ENCODE peak calls at places on chromosomes 1 and 21, in eight cellular contexts. L is neural progenitor cell; H is NCI-H345; A is fibroblast of the conjunctiva; R is stimulated activated CD4-positive, alpha-beta T cell treated with anti-CD3 and anti-CD28 coated beads, Interleukin-4, amount 100 ng/mL, for 1 hour; K is T follicular helper cell; Z is sciatic nerve; S is HS-5. Q is an unnamed sample.

GRCh38 chr1:89143484-89143883 is 17.6 kb upstream of the GBP2 start:
- DNase-seq in K (no peak), H (no peak), L (no peak), Z (no peak), S (no peak), A (no peak), R (no peak), Q (no peak)

GRCh38 chr1:38527373-38527966 is 332.1 kb downstream of the RRAGC start:
- DNase-seq in Z (no peak), R (peak), K (peak), H (no peak), A (no peak), L (no peak), S (no peak), Q (peak)

GRCh38 chr1:214438059-214438458 is 113.3 kb downstream of the PTPN14 start:
- DNase-seq in K (no peak), Z (no peak), S (no peak), H (no peak), L (no peak), R (no peak), A (no peak), Q (no peak)

GRCh38 chr1:181117648-181118449 is 29.3 kb downstream of the IER5 start:
- DNase-seq in S (no peak), H (peak), A (no peak), Z (no peak), K (no peak), R (no peak), L (peak), Q (peak)

GRCh38 chr21:45869121-45870007 is 112.2 kb upstream of the COL6A1 start:
- DNase-seq in A (no peak), H (no peak), K (no peak), R (no peak), Z (peak), S (peak), L (no peak), Q (no peak)

GRCh38 chr1:197868751-197869501 is 33.5 kb upstream of the C1orf53 start:
- DNase-seq in Z (no peak), L (peak), S (no peak), K (peak), H (peak), R (peak), A (peak), Q (no peak)

GRCh38 chr1:33149453-33150190 is 32.2 kb downstream of the TRIM62 start:
- DNase-seq in Z (no peak), H (no peak), K (no peak), R (no peak), S (no peak), A (no peak), L (no peak), Q (no peak)

GRCh38 chr1:53311909-53312305 is 16.0 kb downstream of the LRP8 start:
- DNase-seq in Z (no peak), A (no peak), S (no peak), L (no peak), R (no peak), K (no peak), H (no peak), Q (no peak)

GRCh38 chr21:42233067-42233981 is 14.4 kb downstream of the ABCG1 start:
- DNase-seq in A (no peak), Z (peak), K (peak), S (no peak), H (peak), R (peak), L (no peak), Q (peak)

GRCh38 chr1:222390181-222390580 is 157.7 kb downstream of the HHIPL2 start:
- DNase-seq in H (no peak), K (no peak), S (no peak), L (no peak), A (no peak), Z (no peak), R (no peak), Q (no peak)

GRCh38 chr1:34066921-34067603 is 98.0 kb downstream of the CSMD2 start:
- DNase-seq in Z (no peak), A (no peak), L (no peak), H (no peak), K (no peak), S (peak), R (no peak), Q (no peak)

GRCh38 chr1:236854602-236854978 is 59.5 kb downstream of the MTR start:
- DNase-seq in R (no peak), Z (no peak), H (no peak), K (no peak), A (peak), L (no peak), S (peak), Q (no peak)

Q was measured in NCI-H2029.